ENCODE peak calls at places on chromosomes 3 and 15, in ten cellular contexts. K is mesothelial cell of epicardium; P is mucosa of descending colon; X is CD4-positive, alpha-beta T cell; J is neural progenitor cell; M is AG09319; D is AG04449; S is hepatocyte; H is brain microvascular endothelial cell; R is left lung. Y is an unnamed sample.
A peak's percentile ranks its signal among the peaks of the same experiment; 100 is the strongest.

GRCh38 chr15:78059110-78059839 is 18.2 kb downstream of the TBC1D2B start:
- DNase-seq in R (no peak), P (no peak), M (no peak), J (no peak), S (no peak), H (no peak), K (no peak), X (no peak), D (no peak), Y (no peak)

GRCh38 chr3:193295985-193296384 is 55.0 kb downstream of the PLAAT1 start:
- DNase-seq in J (no peak), H (no peak), P (no peak), M (no peak), K (no peak), X (no peak), D (no peak), R (no peak), S (no peak), Y (no peak)

GRCh38 chr3:121916189-121916588 is 22.0 kb downstream of the SLC15A2 start:
- DNase-seq in K (no peak), D (no peak), X (no peak), H (no peak), P (no peak), J (no peak), R (no peak), M (no peak), S (no peak), Y (no peak)

GRCh38 chr3:94303897-94304296 is 241.0 kb downstream of the NSUN3 start:
- DNase-seq in M (no peak), D (no peak), K (no peak), J (peak; percentile 18), P (no peak), X (no peak), H (no peak), S (peak; percentile 13), R (no peak), Y (no peak)

GRCh38 chr3:195147649-195148121 is 123.3 kb downstream of the XXYLT1 start:
- DNase-seq in S (no peak), J (no peak), P (peak; percentile 77), M (no peak), K (no peak), R (peak; percentile 57), X (no peak), D (no peak), H (peak; percentile 33), Y (peak; percentile 35)

GRCh38 chr15:79673416-79674123 is 223.2 kb downstream of the MTHFS start:
- DNase-seq in H (peak; percentile 82), P (no peak), R (no peak), S (no peak), K (no peak), X (no peak), M (no peak), D (peak; percentile 40), J (peak; percentile 40), Y (no peak)

GRCh38 chr3:42493798-42494151 is 8.7 kb upstream of the VIPR1 start:
- DNase-seq in J (no peak), X (no peak), P (no peak), M (no peak), S (no peak), H (no peak), K (no peak), R (no peak), D (no peak), Y (no peak)

GRCh38 chr15:51806123-51806522 is 23.3 kb upstream of the TMOD3 start:
- DNase-seq in M (no peak), D (no peak), P (no peak), K (no peak), H (no peak), S (no peak), J (no peak), X (no peak), R (no peak), Y (no peak)

GRCh38 chr3:17949116-17949515 is 206.7 kb upstream of the TBC1D5 start:
- DNase-seq in H (no peak), R (no peak), K (no peak), X (no peak), M (no peak), P (no peak), S (no peak), D (no peak), J (no peak), Y (no peak)
- TF ChIP-seq CTCF in H (no peak), R (no peak), K (no peak), X (no peak), M (no peak), P (no peak), S (no peak), D (no peak), J (no peak), Y (no peak)

DNA sequence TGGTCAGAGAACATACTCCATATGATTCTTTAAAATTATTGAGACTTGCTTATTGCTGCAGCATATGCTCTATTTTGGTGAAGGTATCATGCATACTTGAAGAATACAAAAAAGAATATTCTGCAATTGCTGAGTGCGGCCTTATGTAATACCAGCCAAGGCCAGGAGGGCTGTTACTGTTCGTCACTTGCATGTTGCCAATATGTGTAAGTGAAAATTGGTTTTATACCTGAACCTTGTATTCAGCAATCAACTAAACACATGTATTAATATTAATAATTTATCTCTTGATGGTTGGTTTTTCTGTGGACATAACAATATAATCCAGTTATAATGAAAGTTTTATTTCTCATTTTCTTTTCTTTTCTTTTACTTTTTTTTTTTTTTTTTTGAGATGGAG is 13.9 kb upstream of the GABRA5 start:
- DNase-seq in D (no peak), X (no peak), H (no peak), K (no peak), S (no peak), J (no peak), R (no peak), M (no peak), P (no peak), Y (no peak)
- TF ChIP-seq CTCF in D (no peak), X (no peak), H (no peak), K (peak; percentile 24), S (no peak), J (no peak), R (no peak), M (no peak), P (no peak), Y (no peak)

GRCh38 chr3:60080648-60081047 is 1030.8 kb upstream of the CFAP20DC start:
- DNase-seq in D (no peak), K (no peak), P (no peak), S (no peak), H (no peak), M (no peak), J (no peak), R (no peak), X (no peak), Y (no peak)

GRCh38 chr3:60073942-60074341 is 1024.1 kb upstream of the CFAP20DC start:
- DNase-seq in J (no peak), P (no peak), S (no peak), M (no peak), X (no peak), K (no peak), H (no peak), D (no peak), R (no peak), Y (no peak)

GRCh38 chr3:60081381-60082095 is 1031.7 kb upstream of the CFAP20DC start:
- DNase-seq in D (no peak), K (no peak), S (no peak), J (no peak), P (no peak), R (no peak), X (no peak), M (no peak), H (no peak), Y (no peak)

GRCh38 chr3:60076307-60076706 is 1026.5 kb upstream of the CFAP20DC start:
- DNase-seq in J (no peak), X (no peak), P (no peak), S (no peak), M (no peak), R (no peak), D (no peak), K (no peak), H (no peak), Y (no peak)

DNA sequence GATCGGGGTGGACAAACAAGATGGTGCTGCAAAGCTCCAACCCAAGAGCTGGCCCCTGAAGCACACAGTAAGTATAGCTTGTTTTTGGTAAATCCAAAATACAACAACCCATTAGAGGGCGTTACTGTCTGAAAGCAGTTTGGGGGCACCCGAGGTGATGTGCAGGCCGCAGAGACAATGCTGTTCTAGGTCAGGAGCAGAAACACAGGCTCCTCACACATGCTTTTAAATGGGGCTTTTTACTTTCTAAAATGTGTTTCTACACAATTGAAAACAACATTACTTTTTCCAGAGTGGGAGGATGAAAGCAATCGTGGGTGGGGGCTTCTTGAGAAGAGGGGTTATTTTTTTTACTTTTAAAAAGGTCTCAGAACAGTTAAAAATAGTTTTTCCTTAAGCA is 1029.3 kb upstream of the CFAP20DC start:
- DNase-seq in J (peak; percentile 8), M (no peak), H (no peak), X (peak; percentile 21), R (no peak), S (no peak), K (no peak), D (no peak), P (no peak), Y (no peak)
- TF ChIP-seq CTCF in J (no peak), M (no peak), H (no peak), X (no peak), R (no peak), S (no peak), K (no peak), D (no peak), P (no peak), Y (no peak)

GRCh38 chr15:63601727-63602185 is 4.6 kb downstream of the FBXL22 start:
- DNase-seq in S (no peak), J (no peak), H (no peak), P (peak; percentile 80), M (no peak), K (no peak), X (no peak), R (no peak), D (no peak), Y (no peak)

GRCh38 chr15:63601026-63601726 is 4.0 kb downstream of the FBXL22 start:
- DNase-seq in D (no peak), R (peak; percentile 57), M (no peak), H (peak; percentile 22), X (peak; percentile 23), J (peak; percentile 59), P (peak; percentile 80), K (no peak), S (peak; percentile 41), Y (peak; percentile 46)

GRCh38 chr15:63599401-63600000 is 2.3 kb downstream of the FBXL22 start:
- DNase-seq in P (peak; percentile 83), M (no peak), J (peak; percentile 48), X (no peak), D (no peak), R (peak; percentile 81), S (peak; percentile 46), H (no peak), K (no peak), Y (no peak)

GRCh38 chr15:63600001-63600645 is 2.9 kb downstream of the FBXL22 start:
- DNase-seq in P (peak; percentile 73), M (no peak), H (no peak), D (no peak), S (peak; percentile 22), R (no peak), J (peak; percentile 61), K (no peak), X (no peak), Y (no peak)

DNA sequence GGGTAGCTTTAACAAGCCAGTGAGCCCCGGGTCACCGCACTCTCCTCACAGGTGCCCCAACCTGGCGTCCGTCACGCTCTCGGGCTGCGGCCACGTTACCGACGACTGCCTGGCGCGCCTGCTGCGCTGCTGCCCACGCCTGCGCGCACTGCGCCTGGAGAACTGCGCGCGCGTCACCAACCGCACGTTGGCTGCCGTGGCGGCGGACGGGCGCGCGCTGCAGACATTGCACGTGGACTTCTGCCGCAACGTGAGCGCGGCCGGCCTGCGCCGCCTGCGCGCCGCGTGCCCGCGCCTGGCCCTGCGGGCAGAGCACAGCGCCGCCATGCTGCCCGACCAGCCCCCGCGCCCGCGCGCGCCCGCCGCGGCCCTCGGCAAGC is 3.4 kb downstream of the FBXL22 start:
- DNase-seq in H (peak; percentile 83), K (peak; percentile 75), J (peak; percentile 87), X (peak; percentile 78), M (peak; percentile 77), S (peak; percentile 95), P (peak; percentile 95), R (peak; percentile 92), D (peak; percentile 23), Y (peak; percentile 90)
- TF ChIP-seq CTCF in H (no peak), K (no peak), J (no peak), X (no peak), M (no peak), S (no peak), P (peak; percentile 26), R (no peak), D (no peak), Y (no peak)

Y was measured in natural killer cell.